ENCODE peak calls at places on chromosomes 7 and 10, in four cellular contexts. D is brain microvascular endothelial cell; Y is CD8-positive, alpha-beta T cell; Q is lung. A is an unnamed sample.
A peak's percentile ranks its signal among the peaks of the same experiment; 100 is the strongest.

GRCh38 chr7:12157517-12157916 is 53.6 kb upstream of the TMEM106B start:
- DNase-seq in D (no peak), Y (no peak), Q (no peak), A (no peak)

GRCh38 chr10:115861864-115862263 is 411.1 kb downstream of the GFRA1 start:
- DNase-seq in D (peak; percentile 46), Y (no peak), Q (no peak), A (no peak)

GRCh38 chr7:26397786-26398435 is 106.2 kb downstream of the SNX10 start:
- DNase-seq in D (no peak), Y (no peak), Q (peak; percentile 33), A (no peak)

GRCh38 chr10:26437637-26438461 is at the start of gene APBB1IP:
- DNase-seq in D (no peak), Y (peak; percentile 78), Q (peak; percentile 87), A (no peak)

GRCh38 chr10:86693721-86694369 is 25.5 kb downstream of the LDB3 start:
- DNase-seq in D (peak; percentile 41), Y (peak; percentile 60), Q (peak; percentile 46), A (peak; percentile 17)

GRCh38 chr10:36251068-36251467 is 609.0 kb upstream of the FZD8 start:
- DNase-seq in D (no peak), Y (no peak), Q (no peak), A (no peak)

GRCh38 chr7:77657427-77658331 is 38.6 kb upstream of the RSBN1L start:
- DNase-seq in D (no peak), Y (no peak), Q (no peak), A (no peak)

GRCh38 chr10:78807504-78808202 is 261.1 kb upstream of the ZMIZ1 start:
- DNase-seq in D (no peak), Y (no peak), Q (no peak), A (no peak)

GRCh38 chr7:158536871-158537865 is 50.5 kb downstream of the PTPRN2 start:
- DNase-seq in D (no peak), Y (no peak), Q (no peak), A (no peak)

GRCh38 chr10:128069351-128070051 is 56.7 kb downstream of the MKI67 start:
- DNase-seq in D (peak; percentile 38), Y (peak; percentile 88), Q (peak; percentile 74), A (peak; percentile 88)

GRCh38 chr7:106294334-106294733 is 9.6 kb upstream of the NAMPT start:
- DNase-seq in D (no peak), Y (no peak), Q (no peak), A (no peak)

GRCh38 chr7:46754135-46754730 is 827.7 kb downstream of the TNS3 start:
- DNase-seq in D (peak; percentile 70), Y (no peak), Q (no peak), A (peak; percentile 47)

GRCh38 chr10:15245530-15245929 is 77.0 kb upstream of the NMT2 start:
- DNase-seq in D (no peak), Y (peak; percentile 59), Q (no peak), A (no peak)

GRCh38 chr10:85524001-85524400 is 842.6 kb downstream of the GRID1 start:
- DNase-seq in D (no peak), Y (no peak), Q (no peak), A (no peak)

GRCh38 chr10:8830876-8831275 is 776.4 kb downstream of the GATA3 start:
- DNase-seq in D (no peak), Y (no peak), Q (no peak), A (no peak)

GRCh38 chr10:46287846-46288480 is 1.2 kb downstream of the ANTXRL start:
- DNase-seq in D (no peak), Y (no peak), Q (peak; percentile 45), A (peak; percentile 51)

GRCh38 chr10:131897297-131897899 is 3.4 kb upstream of the PPP2R2D start:
- DNase-seq in D (no peak), Y (no peak), Q (no peak), A (no peak)

GRCh38 chr7:17706734-17707133 is 233.6 kb downstream of the SNX13 start:
- DNase-seq in D (peak; percentile 56), Y (no peak), Q (peak; percentile 64), A (peak; percentile 57)

GRCh38 chr7:73470208-73470607 is 36.6 kb downstream of the FZD9 start:
- DNase-seq in D (no peak), Y (no peak), Q (no peak), A (no peak)

DNA sequence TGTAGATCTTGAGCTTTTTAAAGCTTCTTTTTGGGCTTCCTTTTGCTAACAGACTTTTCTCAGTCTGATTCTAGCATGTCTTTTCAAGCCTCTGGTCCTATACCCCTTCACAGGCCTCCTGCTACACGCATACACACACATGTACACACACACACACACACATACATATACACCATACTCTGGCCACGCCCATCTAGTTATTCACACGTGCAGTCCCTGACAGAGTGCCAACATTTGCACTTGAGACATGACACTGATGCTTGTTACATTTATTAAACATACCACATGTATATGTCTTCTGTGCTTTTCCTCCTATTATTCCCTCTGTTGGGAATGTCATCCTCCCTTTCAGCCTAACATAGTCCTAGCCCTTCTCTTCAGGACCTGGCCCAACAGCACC is 222.2 kb downstream of the ARHGAP12 start:
- DNase-seq in D (no peak), Y (no peak), Q (no peak), A (no peak)
- H3K27ac ChIP-seq in D (no peak overlapping the region), Y (no peak overlapping the region), Q (peak overlapping the region; percentile 91), A (no peak overlapping the region)

GRCh38 chr10:107409517-107409916 is 245.0 kb upstream of the SORCS1 start:
- DNase-seq in D (peak; percentile 1), Y (no peak), Q (no peak), A (peak; percentile 2)
- TF ChIP-seq CTCF in D (peak; percentile 46), Y (no peak), Q (no peak), A (peak; percentile 46)

GRCh38 chr10:28311104-28311503 is 8.2 kb upstream of the MPP7 start:
- DNase-seq in D (no peak), Y (no peak), Q (no peak), A (no peak)
- H3K27ac ChIP-seq in D (no peak overlapping the region), Y (no peak overlapping the region), Q (no peak overlapping the region), A (no peak overlapping the region)

DNA sequence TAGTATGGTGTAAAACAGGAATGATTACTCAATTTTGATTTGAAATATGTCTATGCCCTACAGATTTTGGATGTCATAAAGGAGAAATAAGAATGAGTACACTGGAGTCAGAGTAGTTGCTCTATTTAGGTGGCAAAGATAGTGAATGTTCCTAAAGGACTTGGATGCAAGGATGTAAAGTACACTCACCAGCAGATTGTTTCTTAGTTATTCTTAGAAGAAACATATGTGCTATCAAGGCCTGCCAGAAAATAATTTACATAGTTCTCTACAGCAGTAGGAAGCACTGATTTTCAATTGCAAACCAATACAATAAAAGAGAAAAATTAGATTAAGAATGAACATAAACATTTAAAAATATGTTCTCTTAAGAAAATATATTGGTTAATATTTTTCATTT is 259.4 kb downstream of the PPP1R3A start:
- DNase-seq in D (no peak), Y (no peak), Q (no peak), A (no peak)
- TF ChIP-seq CTCF in D (no peak), Y (no peak), Q (no peak), A (no peak)

DNA sequence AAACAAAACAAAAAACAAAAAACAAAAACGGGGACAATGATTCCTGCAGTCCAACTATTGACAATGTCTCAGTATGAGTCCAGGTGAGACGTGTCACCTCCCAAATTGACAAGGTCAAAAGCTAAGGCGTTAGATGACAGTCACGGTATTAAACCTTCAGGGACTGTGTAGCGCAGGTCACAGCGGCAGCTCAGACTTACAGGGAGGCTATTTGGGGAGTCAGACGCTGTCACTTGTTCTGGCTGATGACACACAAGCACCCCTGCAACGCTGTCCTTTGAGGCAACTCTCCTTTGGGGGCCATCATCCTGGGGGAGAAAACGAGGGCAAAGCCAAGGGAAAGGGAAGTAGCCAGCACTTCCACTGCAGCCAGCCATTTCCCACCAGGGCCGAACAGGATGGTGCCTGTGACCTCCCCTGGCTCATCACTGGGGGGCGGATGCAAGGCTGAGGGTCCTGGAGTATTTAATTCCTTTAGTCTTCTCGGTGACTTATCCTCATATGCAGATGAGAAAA is 55.3 kb downstream of the SVIL start:
- DNase-seq in D (no peak), Y (no peak), Q (no peak), A (no peak)
- H3K27ac ChIP-seq in D (no peak overlapping the region), Y (no peak overlapping the region), Q (no peak overlapping the region), A (no peak overlapping the region)

GRCh38 chr10:125038637-125039036 is 96.7 kb downstream of the ZRANB1 start:
- DNase-seq in D (no peak), Y (no peak), Q (peak; percentile 71), A (no peak)
- TF ChIP-seq CTCF in D (peak; percentile 42), Y (no peak), Q (no peak), A (peak; percentile 37)

DNA sequence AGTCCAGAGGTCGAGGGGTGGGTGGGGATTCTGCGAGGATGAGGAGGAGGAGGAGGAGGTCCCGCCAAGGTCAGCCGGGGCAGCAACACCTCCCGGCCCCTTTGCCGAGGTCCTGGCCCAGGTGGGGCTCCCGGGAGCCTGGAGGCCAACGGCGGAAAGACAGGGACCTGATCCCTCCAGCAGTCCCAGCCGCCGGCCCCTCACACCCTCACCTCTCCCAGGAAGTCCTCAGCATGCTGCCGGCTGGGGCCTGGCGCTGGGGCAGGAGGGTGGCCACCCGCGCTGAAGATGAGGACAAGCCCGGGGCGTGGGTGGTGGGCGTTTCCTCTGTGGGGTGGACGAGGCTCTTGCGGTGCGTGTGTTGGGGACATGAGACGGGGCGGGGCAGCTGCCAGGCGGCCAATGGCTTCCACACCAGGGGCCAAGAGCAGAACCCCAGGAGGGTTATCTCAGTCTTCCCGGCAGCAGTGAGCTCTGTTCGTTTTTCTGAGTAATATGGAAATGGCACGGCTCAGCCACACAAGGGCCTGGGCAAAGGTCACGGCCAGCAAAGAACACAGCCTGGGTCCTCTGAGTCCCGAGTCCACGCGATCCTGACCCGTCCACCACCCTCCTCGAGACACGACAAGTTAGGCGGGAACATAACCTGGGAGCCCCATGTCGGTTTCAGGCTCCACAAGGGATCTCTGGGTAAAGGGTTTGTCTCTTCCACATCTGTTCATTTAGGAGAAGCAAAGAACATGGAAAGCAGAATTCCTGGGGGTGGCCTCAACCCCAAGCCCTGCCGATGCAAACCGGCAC is 82.9 kb upstream of the PDGFA start:
- DNase-seq in D (no peak), Y (no peak), Q (no peak), A (no peak)
- H3K27ac ChIP-seq in D (no peak overlapping the region), Y (peak overlapping the region; percentile 96), Q (peak overlapping the region; percentile 91), A (no peak overlapping the region)

DNA sequence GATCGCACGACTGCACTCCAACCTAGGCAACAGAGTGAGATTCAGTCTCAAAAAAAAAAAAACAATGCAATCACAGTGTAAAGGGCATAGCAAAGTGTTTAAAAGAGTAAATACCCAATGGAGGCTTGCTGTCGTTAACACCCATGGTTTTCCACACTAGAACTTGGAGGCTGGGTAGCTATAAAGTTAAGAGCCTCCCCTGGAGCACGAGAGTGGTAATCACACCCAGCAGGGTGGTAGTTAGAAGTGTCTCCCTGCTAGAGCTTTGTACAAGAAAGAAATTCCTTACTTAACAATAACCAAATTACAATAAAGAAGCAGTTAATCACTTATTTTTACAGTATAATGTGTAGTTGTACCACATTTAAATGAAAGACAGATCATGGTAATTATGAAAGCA is 1078.9 kb downstream of the NRG3 start:
- DNase-seq in D (no peak), Y (no peak), Q (no peak), A (no peak)
- TF ChIP-seq CTCF in D (no peak), Y (no peak), Q (no peak), A (no peak)

A was measured in foreskin keratinocyte.